ENCODE peak calls at places on chromosome 21, in eight cellular contexts. X is thyroid gland, M is pancreas, O is fibroblast of lung, T is A549, E is AG04450, N is uterus, W is breast epithelium. B is an unnamed sample.

GRCh38 chr21:23977971-23978370 is 1629.3 kb downstream of the MRPL39 start:
- DNase-seq in N (no peak), W (no peak), M (no peak), O (peak; percentile 41), E (no peak), T (no peak), X (no peak), B (no peak)

GRCh38 chr21:16211339-16212303 is 481.8 kb downstream of the USP25 start:
- DNase-seq in N (no peak), E (no peak), T (no peak), W (no peak), X (no peak), O (peak; percentile 63), M (no peak), B (no peak)

GRCh38 chr21:32298148-32298559 is 501 bp upstream of the MRAP start:
- DNase-seq in T (no peak), E (no peak), M (no peak), X (no peak), O (no peak), N (no peak), W (no peak), B (no peak)

GRCh38 chr21:17925000-17925610 is 105.9 kb upstream of the C21orf91 start:
- DNase-seq in T (peak; percentile 1), X (peak; percentile 58), O (peak; percentile 46), W (no peak), M (peak; percentile 60), N (peak; percentile 42), E (peak; percentile 6), B (peak; percentile 73)

GRCh38 chr21:21907271-21907670 is 909.1 kb downstream of the NCAM2 start:
- DNase-seq in E (no peak), N (no peak), T (no peak), M (no peak), W (no peak), O (no peak), X (no peak), B (no peak)

GRCh38 chr21:43731891-43732711 is 13.2 kb downstream of the PDXK start:
- DNase-seq in T (no peak), E (no peak), X (no peak), M (no peak), N (no peak), W (no peak), O (peak; percentile 77), B (no peak)

GRCh38 chr21:18060402-18060801 is 184.2 kb upstream of the CHODL start:
- DNase-seq in T (no peak), M (no peak), X (no peak), O (no peak), W (no peak), N (no peak), E (no peak), B (no peak)

GRCh38 chr21:29189358-29189757 is 58.9 kb downstream of the MAP3K7CL start:
- DNase-seq in W (no peak), E (no peak), N (no peak), X (no peak), T (no peak), M (no peak), O (peak; percentile 56), B (no peak)

GRCh38 chr21:15057290-15057689 is 7.5 kb downstream of the NRIP1 start:
- DNase-seq in N (no peak), E (no peak), X (no peak), M (no peak), W (no peak), T (no peak), O (no peak), B (no peak)

GRCh38 chr21:25515484-25516405 is 91.5 kb downstream of the MRPL39 start:
- DNase-seq in X (no peak), O (peak; percentile 60), N (no peak), E (peak; percentile 41), T (no peak), M (no peak), W (no peak), B (no peak)

GRCh38 chr21:19731251-19731650 is 1267.0 kb upstream of the NCAM2 start:
- DNase-seq in T (no peak), X (no peak), W (no peak), N (no peak), O (no peak), E (no peak), M (no peak), B (no peak)

GRCh38 chr21:30942192-30942591 is 60.8 kb upstream of the KRTAP11-1 start:
- DNase-seq in M (no peak), O (no peak), X (no peak), W (no peak), T (no peak), E (no peak), N (no peak), B (no peak)

GRCh38 chr21:45322960-45323461 is 35.3 kb upstream of the POFUT2 start:
- DNase-seq in E (no peak), O (no peak), X (peak; percentile 87), N (peak; percentile 80), T (peak; percentile 69), M (peak; percentile 64), W (no peak), B (no peak)
- H3K27ac ChIP-seq in E (no peak overlapping the region), O (no peak overlapping the region), X (peak overlapping the region; percentile 91), N (no peak overlapping the region), T (peak overlapping the region; percentile 97), M (peak overlapping the region; percentile 60), W (peak overlapping the region; percentile 8), B (no peak overlapping the region)

DNA sequence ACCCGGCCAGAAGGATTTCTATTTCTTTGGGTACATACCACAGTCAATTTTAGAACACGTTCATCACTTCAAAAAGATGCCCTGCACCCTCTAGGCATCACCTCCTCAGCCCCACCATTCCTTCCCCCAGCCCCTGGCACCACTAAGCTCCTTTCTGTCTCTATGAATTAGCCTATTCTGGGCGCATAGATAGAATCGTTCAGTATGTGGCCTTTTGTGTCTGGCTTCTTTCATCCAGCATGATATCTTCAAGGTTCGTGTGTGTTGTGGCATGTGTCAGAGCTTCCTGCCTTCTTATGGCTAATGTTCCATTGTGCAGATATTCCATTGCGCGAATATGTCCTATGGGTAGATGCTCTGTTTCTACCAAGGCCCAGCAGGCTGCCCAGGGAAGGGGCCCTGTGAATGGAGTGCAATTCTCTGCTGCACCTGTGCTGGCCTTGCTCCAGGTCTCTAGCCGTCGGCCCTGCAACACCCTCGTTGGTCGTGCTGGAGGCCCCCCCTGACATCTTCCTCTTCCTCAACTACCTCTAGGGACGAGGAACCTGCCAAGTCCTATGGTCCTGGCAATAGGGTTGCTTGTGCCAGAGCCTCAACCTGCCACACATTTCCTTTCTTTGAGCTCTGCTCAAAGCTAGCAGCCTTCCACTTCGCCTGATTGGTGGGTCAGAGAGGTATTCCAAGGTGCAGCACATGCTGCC is 113.5 kb downstream of the RIPK4 start:
- DNase-seq in O (no peak), M (no peak), N (no peak), E (no peak), T (no peak), W (no peak), X (no peak), B (no peak)
- H3K27ac ChIP-seq in O (no peak overlapping the region), M (no peak overlapping the region), N (no peak overlapping the region), E (no peak overlapping the region), T (peak overlapping the region; percentile 48), W (peak overlapping the region; percentile 21), X (no peak overlapping the region), B (peak overlapping the region; percentile 89)

GRCh38 chr21:41213081-41213480 is 45.1 kb downstream of the BACE2 start:
- DNase-seq in M (no peak), N (no peak), W (no peak), O (no peak), X (no peak), T (no peak), E (no peak), B (no peak)
- H3K27ac ChIP-seq in M (no peak overlapping the region), N (no peak overlapping the region), W (no peak overlapping the region), O (no peak overlapping the region), X (no peak overlapping the region), T (no peak overlapping the region), E (no peak overlapping the region), B (no peak overlapping the region)

DNA sequence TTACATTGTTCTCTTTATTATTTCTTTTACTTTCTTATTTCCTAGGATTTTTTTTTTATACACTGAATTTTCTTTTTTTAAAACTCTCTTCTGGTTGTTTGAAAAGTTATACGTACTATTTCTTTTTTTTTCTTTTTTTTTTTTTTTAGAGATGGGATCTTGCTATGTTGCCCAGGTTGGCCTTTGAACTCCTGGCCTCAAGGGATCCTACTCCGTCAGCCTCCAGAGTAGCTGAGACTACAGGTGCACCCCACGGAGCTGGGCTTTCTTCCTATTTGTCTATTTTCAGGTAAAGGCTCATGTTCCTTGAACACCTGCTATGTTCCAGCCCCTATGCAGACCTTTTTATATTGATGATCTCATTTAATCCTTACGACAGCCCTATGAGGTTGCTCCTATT is 29.4 kb upstream of the DYRK1A start:
- DNase-seq in T (no peak), N (no peak), W (no peak), O (no peak), M (no peak), E (no peak), X (no peak), B (no peak)
- H3K27ac ChIP-seq in T (no peak overlapping the region), N (no peak overlapping the region), W (no peak overlapping the region), O (no peak overlapping the region), M (no peak overlapping the region), E (no peak overlapping the region), X (no peak overlapping the region), B (no peak overlapping the region)

DNA sequence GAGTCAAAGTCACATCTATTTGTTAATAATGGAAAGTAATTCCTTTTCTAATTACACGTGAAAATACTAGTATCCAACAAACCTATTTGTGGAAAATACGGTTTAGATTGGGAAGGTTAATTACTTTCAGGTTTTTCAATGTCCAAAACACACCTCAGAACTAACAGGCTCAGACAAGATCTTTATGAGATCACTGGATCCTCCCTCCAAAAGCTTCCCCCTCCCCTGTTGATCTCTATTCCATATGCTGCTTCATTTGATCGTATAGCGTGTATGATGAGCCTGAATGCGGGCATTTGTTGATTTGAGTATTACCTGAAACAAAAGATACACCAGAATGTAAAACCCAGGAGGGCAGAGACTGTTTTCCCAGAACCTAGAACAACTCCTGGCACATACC is 26.5 kb downstream of the ERG start:
- DNase-seq in N (no peak), W (no peak), E (no peak), X (no peak), M (no peak), O (no peak), T (no peak), B (no peak)
- H3K27ac ChIP-seq in N (peak overlapping the region; percentile 3), W (peak overlapping the region; percentile 32), E (no peak overlapping the region), X (no peak overlapping the region), M (no peak overlapping the region), O (no peak overlapping the region), T (no peak overlapping the region), B (no peak overlapping the region)

DNA sequence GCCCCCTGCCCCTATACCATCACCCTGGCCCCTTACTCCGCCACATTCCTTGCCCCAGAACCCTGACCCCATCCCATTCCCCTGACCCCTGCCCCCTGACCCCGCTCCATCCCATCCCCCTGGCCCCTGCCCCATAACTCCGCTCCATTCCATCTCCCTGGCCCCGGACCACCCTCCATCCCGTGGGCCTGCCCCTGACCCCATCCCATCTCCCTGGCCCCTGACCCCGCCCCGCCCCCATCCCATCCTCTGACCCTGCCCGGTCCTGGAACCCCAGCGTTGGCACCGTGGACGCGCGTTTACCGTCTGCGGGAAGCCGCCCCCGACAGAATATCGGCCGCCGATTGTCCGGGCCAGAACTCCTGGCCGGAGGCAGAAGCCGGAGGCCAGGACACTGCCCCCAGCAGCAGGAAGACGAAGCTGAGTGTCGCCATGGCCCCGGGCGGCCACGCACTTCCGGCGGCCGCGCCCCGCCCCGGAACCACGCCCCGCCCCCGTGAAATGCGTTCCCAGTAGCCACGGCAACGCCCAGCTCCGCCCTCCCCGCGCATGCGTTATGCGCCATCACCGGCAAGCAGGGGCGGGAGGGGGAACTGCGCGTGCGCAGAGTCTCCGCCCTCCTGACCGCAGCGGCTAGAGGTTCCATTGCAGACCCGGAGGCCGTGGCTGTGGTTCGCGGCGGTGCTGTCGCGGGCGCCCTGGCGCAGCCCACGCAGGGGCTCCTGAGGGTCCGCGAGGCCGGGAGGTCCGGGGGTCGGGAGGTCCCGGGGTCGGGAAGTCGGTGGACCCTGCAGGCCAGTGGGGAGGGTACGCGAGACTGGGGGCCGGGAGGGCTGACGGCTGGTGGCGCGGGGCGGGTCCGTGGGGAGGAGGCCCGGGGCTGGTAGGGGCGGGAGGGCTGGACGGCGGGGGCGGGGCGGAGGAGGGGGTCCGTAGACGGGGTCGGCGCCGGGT is at the start of gene POFUT2:
- DNase-seq in M (peak; percentile 99), T (peak; percentile 83), O (peak; percentile 85), X (peak; percentile 97), E (peak; percentile 87), N (peak; percentile 98), W (peak; percentile 99), B (peak; percentile 98)
- H3K27ac ChIP-seq in M (peak within 1 kb of the TSS; percentile 52), T (peak within 1 kb of the TSS; percentile 86), O (peak within 1 kb of the TSS; percentile 82), X (peak within 1 kb of the TSS; percentile 50), E (no peak within 1 kb of the TSS), N (peak within 1 kb of the TSS; percentile 76), W (peak within 1 kb of the TSS; percentile 86), B (peak within 1 kb of the TSS; percentile 55)

B was measured in RWPE1.